ENCODE peak calls at places on chromosomes 16 and 17, in seven cellular contexts. U, E, G, Q, M, X and D are unnamed samples.

GRCh38 chr17:4156750-4157381 is 13.9 kb downstream of the CYB5D2 start:
- DNase-seq in G (no peak), E (no peak), X (no peak), U (no peak), Q (no peak), M (no peak), D (no peak)

GRCh38 chr17:27631897-27632725 is 1.1 kb downstream of the LGALS9 start:
- DNase-seq in Q (no peak), E (no peak), X (no peak), G (no peak), U (no peak), M (no peak), D (no peak)

GRCh38 chr16:83899978-83900377 is 1.1 kb downstream of the MLYCD start:
- DNase-seq in G (no peak), E (no peak), M (no peak), Q (no peak), U (no peak), X (no peak), D (no peak)

GRCh38 chr17:11598274-11599221 is at the start of gene DNAH9:
- DNase-seq in X (peak), M (peak), G (peak), U (peak), Q (peak), E (no peak), D (peak)

GRCh38 chr16:22847100-22847499 is 33.1 kb downstream of the HS3ST2 start:
- DNase-seq in X (no peak), G (no peak), Q (no peak), M (no peak), E (no peak), U (no peak), D (no peak)

GRCh38 chr17:68910256-68910705 is 44.9 kb downstream of the ABCA8 start:
- DNase-seq in Q (no peak), E (no peak), G (no peak), X (no peak), U (peak), M (no peak), D (peak)

GRCh38 chr17:59503489-59503888 is 61.9 kb upstream of the DHX40 start:
- DNase-seq in E (no peak), Q (no peak), X (no peak), M (no peak), G (no peak), U (no peak), D (no peak)

GRCh38 chr16:65757064-65757463 is 609.4 kb upstream of the CDH5 start:
- DNase-seq in E (no peak), U (no peak), X (no peak), Q (no peak), M (no peak), G (no peak), D (no peak)

GRCh38 chr17:50662632-50663225 is 28.0 kb downstream of the ABCC3 start:
- DNase-seq in E (no peak), X (no peak), G (no peak), M (no peak), Q (no peak), U (no peak), D (no peak)

GRCh38 chr17:2687074-2687418 is 24.5 kb downstream of the CLUH start:
- DNase-seq in E (no peak), Q (no peak), X (no peak), M (no peak), G (no peak), U (no peak), D (no peak)

GRCh38 chr16:11175850-11176341 is 80.1 kb downstream of the SOCS1 start:
- DNase-seq in U (no peak), E (no peak), G (no peak), Q (no peak), X (no peak), M (peak), D (no peak)

GRCh38 chr16:19139436-19140091 is 25.8 kb downstream of the ITPRIPL2 start:
- DNase-seq in E (no peak), Q (no peak), G (no peak), X (no peak), U (no peak), M (no peak), D (no peak)

GRCh38 chr17:2449486-2449885 is 48.6 kb upstream of the MNT start:
- DNase-seq in Q (no peak), G (no peak), E (no peak), U (peak), X (peak), M (no peak), D (no peak)

GRCh38 chr17:17422217-17422610 is 54.6 kb upstream of the MED9 start:
- DNase-seq in G (no peak), E (no peak), U (no peak), M (no peak), X (no peak), Q (no peak), D (no peak)

GRCh38 chr16:23434380-23434779 is 18.6 kb downstream of the COG7 start:
- DNase-seq in G (no peak), X (peak), Q (peak), M (peak), E (peak), U (peak), D (no peak)